ENCODE peak calls at places on chromosomes 4 and X, in eight cellular contexts. O is left ventricle myocardium superior; X is amygdala; J is suprapubic skin; U is stimulated activated naive CD4-positive, alpha-beta T cell; H is endothelial cell; F is activated CD4-positive, CD25-positive, alpha-beta regulatory T cell; A is right cardiac atrium. K is an unnamed sample.

GRCh38 chr4:48681856-48682255 is 98.2 kb downstream of the FRYL start:
- DNase-seq in O (no peak), X (no peak), J (no peak), U (peak; percentile 17), H (no peak), F (no peak), A (no peak), K (peak; percentile 24)

GRCh38 chr4:82748781-82749504 is 49.7 kb downstream of the SCD5 start:
- DNase-seq in O (no peak), X (no peak), J (no peak), U (no peak), H (no peak), F (no peak), A (no peak), K (no peak)

GRCh38 chrX:155086202-155086840 is 15.0 kb downstream of the BRCC3 start:
- DNase-seq in O (peak; percentile 35), X (no peak), J (no peak), U (peak; percentile 19), H (peak; percentile 41), F (peak; percentile 8), A (peak; percentile 42), K (peak; percentile 20)

GRCh38 chr4:122728781-122729330 is 3.6 kb upstream of the BBS12 start:
- DNase-seq in O (no peak), X (no peak), J (no peak), U (no peak), H (no peak), F (no peak), A (peak; percentile 49), K (no peak)

GRCh38 chr4:18882468-18882867 is 860.9 kb upstream of the LCORL start:
- DNase-seq in O (no peak), X (no peak), J (no peak), U (no peak), H (no peak), F (no peak), A (no peak), K (no peak)

GRCh38 chr4:52510939-52511583 is 148.0 kb downstream of the USP46 start:
- DNase-seq in O (no peak), X (no peak), J (no peak), U (no peak), H (no peak), F (no peak), A (no peak), K (no peak)

GRCh38 chr4:72489267-72489666 is 79.8 kb downstream of the ADAMTS3 start:
- DNase-seq in O (no peak), X (no peak), J (no peak), U (no peak), H (no peak), F (no peak), A (no peak), K (no peak)

GRCh38 chr4:55297346-55297745 is 48.7 kb upstream of the SRD5A3 start:
- DNase-seq in O (no peak), X (no peak), J (no peak), U (no peak), H (no peak), F (no peak), A (no peak), K (no peak)

GRCh38 chrX:119606508-119607389 is 525 bp upstream of the NKRF start:
- DNase-seq in O (no peak), X (no peak), J (no peak), U (no peak), H (no peak), F (no peak), A (no peak), K (no peak)

GRCh38 chr4:113707013-113707412 is 54.5 kb downstream of the CAMK2D start:
- DNase-seq in O (no peak), X (no peak), J (no peak), U (no peak), H (no peak), F (no peak), A (no peak), K (no peak)

GRCh38 chr4:117477925-117478324 is 392.5 kb upstream of the TRAM1L1 start:
- DNase-seq in O (no peak), X (no peak), J (no peak), U (no peak), H (no peak), F (no peak), A (no peak), K (no peak)

GRCh38 chr4:70721747-70722146 is at the start of gene RUFY3:
- DNase-seq in O (no peak), X (peak; percentile 16), J (no peak), U (no peak), H (no peak), F (no peak), A (peak; percentile 60), K (no peak)

GRCh38 chrX:15206306-15206705 is 63.6 kb downstream of the ASB9 start:
- DNase-seq in O (no peak), X (no peak), J (no peak), U (no peak), H (no peak), F (no peak), A (no peak), K (no peak)

GRCh38 chrX:30659421-30659820 is 6.2 kb downstream of the GK start:
- DNase-seq in O (no peak), X (no peak), J (no peak), U (no peak), H (no peak), F (no peak), A (no peak), K (no peak)

GRCh38 chrX:39613997-39614679 is 483.6 kb downstream of the BCOR start:
- DNase-seq in O (no peak), X (no peak), J (no peak), U (no peak), H (no peak), F (no peak), A (no peak), K (no peak)

GRCh38 chr4:112002301-112002700 is 143.0 kb upstream of the FAM241A start:
- DNase-seq in O (no peak), X (no peak), J (no peak), U (no peak), H (no peak), F (no peak), A (no peak), K (no peak)

GRCh38 chr4:113101669-113102068 is 52.2 kb downstream of the ANK2 start:
- DNase-seq in O (no peak), X (no peak), J (no peak), U (no peak), H (no peak), F (no peak), A (no peak), K (no peak)

GRCh38 chr4:8324640-8325239 is 55.2 kb downstream of the HTRA3 start:
- DNase-seq in O (no peak), X (no peak), J (no peak), U (no peak), H (no peak), F (no peak), A (no peak), K (no peak)

GRCh38 chr4:125789018-125789417 is 474.3 kb downstream of the FAT4 start:
- DNase-seq in O (no peak), X (no peak), J (no peak), U (no peak), H (no peak), F (no peak), A (no peak), K (no peak)

GRCh38 chr4:102824398-102824797 is 3.0 kb downstream of the UBE2D3 start:
- DNase-seq in O (no peak), X (no peak), J (no peak), U (no peak), H (no peak), F (no peak), A (no peak), K (no peak)

K was measured in naive thymus-derived CD4-positive, alpha-beta T cell.